ENCODE peak calls at places on chromosomes 5 and 9, in nine cellular contexts. A is uterus; I is neuronal stem cell; J is CD8-positive, alpha-beta T cell; R is A549; E is adrenal gland; N is left ventricle myocardium inferior; H is endodermal cell; T is prostate gland. X is an unnamed sample.

GRCh38 chr9:90058364-90058763 is 453.6 kb downstream of the GADD45G start:
- DNase-seq in I (no peak), J (no peak), E (no peak), A (no peak), H (no peak), T (no peak), N (no peak), R (no peak), X (no peak)

GRCh38 chr9:124290743-124291554 is 33.2 kb downstream of the NEK6 start:
- DNase-seq in E (no peak), J (no peak), T (no peak), I (no peak), N (no peak), R (no peak), A (no peak), H (no peak), X (no peak)

GRCh38 chr5:180523629-180524466 is 29.7 kb downstream of the CNOT6 start:
- DNase-seq in E (no peak), J (no peak), I (no peak), H (no peak), R (no peak), A (no peak), N (no peak), T (no peak), X (no peak)

GRCh38 chr5:9888517-9888916 is 258.4 kb upstream of the TAS2R1 start:
- DNase-seq in J (no peak), N (no peak), H (no peak), E (no peak), A (no peak), I (no peak), T (no peak), R (no peak), X (no peak)

GRCh38 chr9:84862786-84863185 is 193.3 kb downstream of the NTRK2 start:
- DNase-seq in H (peak; percentile 89), T (no peak), I (no peak), J (no peak), R (peak; percentile 12), N (peak; percentile 28), A (peak; percentile 27), E (no peak), X (peak; percentile 64)

GRCh38 chr5:168390491-168390890 is 95.8 kb upstream of the RARS1 start:
- DNase-seq in N (no peak), R (peak; percentile 18), H (no peak), E (no peak), J (no peak), T (peak; percentile 48), A (no peak), I (no peak), X (no peak)

GRCh38 chr5:89929173-89929572 is 480.4 kb downstream of the CETN3 start:
- DNase-seq in N (no peak), J (no peak), T (no peak), A (no peak), I (no peak), E (no peak), H (peak; percentile 48), R (no peak), X (no peak)

GRCh38 chr5:159905496-159905895 is 10.8 kb upstream of the ADRA1B start:
- DNase-seq in A (no peak), E (no peak), J (no peak), T (no peak), R (peak; percentile 91), N (no peak), H (no peak), I (no peak), X (no peak)

GRCh38 chr5:28215091-28215490 is 1176.7 kb upstream of the CDH9 start:
- DNase-seq in T (no peak), H (no peak), R (no peak), N (no peak), J (no peak), A (no peak), E (no peak), I (no peak), X (no peak)

GRCh38 chr9:116495725-116496124 is 191.4 kb upstream of the TRIM32 start:
- DNase-seq in H (no peak), J (no peak), E (no peak), I (no peak), T (no peak), R (no peak), A (no peak), N (no peak), X (no peak)

GRCh38 chr5:172452398-172453205 is 1.7 kb downstream of the SH3PXD2B start:
- DNase-seq in R (peak; percentile 73), E (no peak), N (no peak), I (no peak), H (peak; percentile 70), J (no peak), T (peak; percentile 51), A (peak; percentile 64), X (no peak)

GRCh38 chr9:101737705-101738565 is 512 bp downstream of the GRIN3A start:
- DNase-seq in H (peak; percentile 84), N (peak; percentile 12), A (no peak), E (no peak), J (no peak), T (no peak), I (peak; percentile 48), R (peak; percentile 9), X (no peak)

GRCh38 chr5:73378765-73379164 is 69.8 kb downstream of the FOXD1 start:
- DNase-seq in J (no peak), T (no peak), R (no peak), N (no peak), H (no peak), A (no peak), E (no peak), I (no peak), X (no peak)

GRCh38 chr5:120778491-120779293 is 314.6 kb downstream of the PRR16 start:
- DNase-seq in J (no peak), T (no peak), R (no peak), N (no peak), I (no peak), E (no peak), H (no peak), A (no peak), X (no peak)

GRCh38 chr5:31119938-31120641 is 73.4 kb upstream of the CDH6 start:
- DNase-seq in I (peak; percentile 46), H (no peak), T (no peak), N (no peak), J (no peak), E (no peak), R (no peak), A (no peak), X (no peak)

GRCh38 chr9:96344458-96345180 is 38.9 kb downstream of the SLC35D2 start:
- DNase-seq in A (peak; percentile 87), N (peak; percentile 19), R (peak; percentile 90), E (peak; percentile 68), I (peak; percentile 5), T (no peak), H (peak; percentile 85), J (no peak), X (no peak)

GRCh38 chr5:152527358-152528048 is 122.4 kb upstream of the NMUR2 start:
- DNase-seq in I (no peak), T (no peak), N (no peak), R (no peak), A (no peak), E (no peak), H (no peak), J (no peak), X (no peak)

GRCh38 chr9:1490341-1491115 is 440.4 kb downstream of the DMRT2 start:
- DNase-seq in H (no peak), T (no peak), N (no peak), R (no peak), E (no peak), I (no peak), J (no peak), A (no peak), X (no peak)
- H3K27ac ChIP-seq in H (no peak overlapping the region), T (no peak overlapping the region), N (no peak overlapping the region), R (no peak overlapping the region), E (no peak overlapping the region), I (no peak overlapping the region), J (no peak overlapping the region), A (no peak overlapping the region), X (no peak overlapping the region)

DNA sequence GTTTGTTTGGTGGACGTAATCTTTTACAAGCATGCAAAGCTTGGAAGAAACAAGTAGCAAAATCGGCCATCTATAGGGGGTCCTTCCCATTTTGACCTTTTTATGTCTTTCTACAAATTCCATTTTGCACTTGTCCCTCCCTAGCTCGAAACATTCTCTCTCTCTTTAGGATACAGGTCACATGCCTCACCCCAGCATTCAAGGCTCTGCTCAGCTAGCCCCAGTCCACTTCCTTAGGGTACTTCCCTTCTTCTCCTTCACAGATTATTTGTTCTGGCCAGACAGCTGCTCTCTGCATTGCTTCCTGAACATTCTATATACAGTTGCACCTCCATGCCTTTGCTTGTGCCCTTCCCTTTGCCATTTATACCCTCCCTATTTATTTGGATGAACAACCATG is 31.7 kb upstream of the TRIM14 start:
- DNase-seq in N (no peak), H (no peak), I (no peak), J (no peak), R (no peak), E (no peak), A (no peak), T (no peak), X (no peak)
- H3K4me1 ChIP-seq in N (no peaks in the 10 kb centered on the region), H (no peaks in the 10 kb centered on the region), I (peaks cover 6% of the 10 kb centered on the region), J (no peaks in the 10 kb centered on the region), R (peaks cover 16% of the 10 kb centered on the region), E (no peaks in the 10 kb centered on the region), A (no peaks in the 10 kb centered on the region), T (peaks cover 8% of the 10 kb centered on the region), X (no peaks in the 10 kb centered on the region)

GRCh38 chr5:125501396-125501795 is 755.0 kb upstream of the ZNF608 start:
- DNase-seq in E (no peak), N (no peak), T (no peak), A (no peak), H (no peak), J (no peak), R (no peak), I (no peak), X (no peak)
- H3K27ac ChIP-seq in E (no peak overlapping the region), N (no peak overlapping the region), T (no peak overlapping the region), A (no peak overlapping the region), H (no peak overlapping the region), J (no peak overlapping the region), R (no peak overlapping the region), I (no peak overlapping the region), X (no peak overlapping the region)

DNA sequence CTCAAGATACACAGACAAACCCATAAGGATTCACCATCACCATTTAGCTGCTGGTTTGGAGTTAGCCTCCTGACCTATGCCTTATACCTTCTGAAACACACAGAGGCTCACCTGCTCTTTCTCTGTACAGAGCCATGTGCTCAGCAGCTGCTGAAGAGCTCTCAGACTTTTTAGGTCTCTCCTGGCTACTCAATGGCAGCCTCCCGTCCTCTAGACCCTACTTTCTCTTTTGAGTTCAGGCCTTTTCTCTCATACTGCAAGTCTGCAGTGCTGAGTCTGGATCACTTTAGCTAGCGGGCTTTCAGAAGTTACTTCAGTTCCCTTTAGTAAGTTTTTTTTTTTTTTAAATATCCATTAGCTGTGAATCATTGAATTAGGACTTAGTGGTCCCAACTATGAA is 25.7 kb downstream of the LVRN start:
- DNase-seq in T (no peak), N (no peak), I (no peak), H (no peak), A (no peak), E (no peak), R (no peak), J (no peak), X (no peak)
- H3K4me1 ChIP-seq in T (no peaks in the 10 kb centered on the region), N (peaks cover 11% of the 10 kb centered on the region), I (no peaks in the 10 kb centered on the region), H (no peaks in the 10 kb centered on the region), A (no peaks in the 10 kb centered on the region), E (no peaks in the 10 kb centered on the region), R (no peaks in the 10 kb centered on the region), J (no peaks in the 10 kb centered on the region), X (no peaks in the 10 kb centered on the region)